ENCODE peak calls at places on chromosomes 5 and 9, in four cellular contexts. One of them, this sample, is unnamed.

GRCh38 chr9:108889649-108890067 is 27.6 kb downstream of the ACTL7A start:
- DNase-seq in activated naive CD8-positive, alpha-beta T cell treated with anti-CD3 and anti-CD28 coated beads for 36 hours: no peak
- DNase-seq in trophoblast cell: peak; percentile 29
- DNase-seq in stomach: no peak
- DNase-seq in this sample: no peak

GRCh38 chr9:125455132-125455531 is 193.5 kb downstream of the GAPVD1 start:
- DNase-seq in activated naive CD8-positive, alpha-beta T cell treated with anti-CD3 and anti-CD28 coated beads for 36 hours: no peak
- DNase-seq in trophoblast cell: no peak
- DNase-seq in stomach: no peak
- DNase-seq in this sample: no peak

GRCh38 chr5:176831026-176831423 is 20.7 kb downstream of the UNC5A start:
- DNase-seq in activated naive CD8-positive, alpha-beta T cell treated with anti-CD3 and anti-CD28 coated beads for 36 hours: no peak
- DNase-seq in trophoblast cell: no peak
- DNase-seq in stomach: no peak
- DNase-seq in this sample: no peak

GRCh38 chr5:167816864-167817263 is 474.6 kb upstream of the WWC1 start:
- DNase-seq in activated naive CD8-positive, alpha-beta T cell treated with anti-CD3 and anti-CD28 coated beads for 36 hours: no peak
- DNase-seq in trophoblast cell: no peak
- DNase-seq in stomach: no peak
- DNase-seq in this sample: no peak

GRCh38 chr5:36457511-36458260 is 148.7 kb upstream of the SLC1A3 start:
- DNase-seq in activated naive CD8-positive, alpha-beta T cell treated with anti-CD3 and anti-CD28 coated beads for 36 hours: no peak
- DNase-seq in trophoblast cell: no peak
- DNase-seq in stomach: no peak
- DNase-seq in this sample: no peak

GRCh38 chr5:105752801-105753200 is 1917.9 kb downstream of the EFNA5 start:
- DNase-seq in activated naive CD8-positive, alpha-beta T cell treated with anti-CD3 and anti-CD28 coated beads for 36 hours: no peak
- DNase-seq in trophoblast cell: no peak
- DNase-seq in stomach: no peak
- DNase-seq in this sample: no peak

GRCh38 chr5:139667001-139667729 is 19.0 kb downstream of the CXXC5 start:
- DNase-seq in activated naive CD8-positive, alpha-beta T cell treated with anti-CD3 and anti-CD28 coated beads for 36 hours: no peak
- DNase-seq in trophoblast cell: no peak
- DNase-seq in stomach: no peak
- DNase-seq in this sample: peak; percentile 43

GRCh38 chr5:153498516-153498915 is 8.0 kb downstream of the GRIA1 start:
- DNase-seq in activated naive CD8-positive, alpha-beta T cell treated with anti-CD3 and anti-CD28 coated beads for 36 hours: no peak
- DNase-seq in trophoblast cell: no peak
- DNase-seq in stomach: no peak
- DNase-seq in this sample: no peak

GRCh38 chr9:91207889-91208651 is 153.6 kb downstream of the AUH start:
- DNase-seq in activated naive CD8-positive, alpha-beta T cell treated with anti-CD3 and anti-CD28 coated beads for 36 hours: peak; percentile 28
- DNase-seq in trophoblast cell: peak; percentile 74
- DNase-seq in stomach: no peak
- DNase-seq in this sample: peak; percentile 55

GRCh38 chr9:78676009-78676408 is 379.1 kb downstream of the PSAT1 start:
- DNase-seq in activated naive CD8-positive, alpha-beta T cell treated with anti-CD3 and anti-CD28 coated beads for 36 hours: no peak
- DNase-seq in trophoblast cell: peak; percentile 72
- DNase-seq in stomach: no peak
- DNase-seq in this sample: no peak

GRCh38 chr9:75142208-75142607 is 53.9 kb downstream of the OSTF1 start:
- DNase-seq in activated naive CD8-positive, alpha-beta T cell treated with anti-CD3 and anti-CD28 coated beads for 36 hours: no peak
- DNase-seq in trophoblast cell: no peak
- DNase-seq in stomach: no peak
- DNase-seq in this sample: peak; percentile 20

GRCh38 chr5:38821679-38822078 is 24.1 kb upstream of the OSMR start:
- DNase-seq in activated naive CD8-positive, alpha-beta T cell treated with anti-CD3 and anti-CD28 coated beads for 36 hours: no peak
- DNase-seq in trophoblast cell: no peak
- DNase-seq in stomach: no peak
- DNase-seq in this sample: no peak

GRCh38 chr5:28156981-28157380 is 1118.6 kb upstream of the CDH9 start:
- DNase-seq in activated naive CD8-positive, alpha-beta T cell treated with anti-CD3 and anti-CD28 coated beads for 36 hours: no peak
- DNase-seq in trophoblast cell: peak; percentile 81
- DNase-seq in stomach: no peak
- DNase-seq in this sample: no peak

GRCh38 chr5:150789943-150790611 is 11.5 kb downstream of the SMIM3 start:
- DNase-seq in activated naive CD8-positive, alpha-beta T cell treated with anti-CD3 and anti-CD28 coated beads for 36 hours: peak; percentile 72
- DNase-seq in trophoblast cell: peak; percentile 37
- DNase-seq in stomach: no peak
- DNase-seq in this sample: peak; percentile 92

GRCh38 chr5:169307648-169308047 is 6.7 kb upstream of the SLIT3 start:
- DNase-seq in activated naive CD8-positive, alpha-beta T cell treated with anti-CD3 and anti-CD28 coated beads for 36 hours: no peak
- DNase-seq in trophoblast cell: peak; percentile 15
- DNase-seq in stomach: no peak
- DNase-seq in this sample: no peak